ENCODE peak calls at places on chromosomes 5 and 9, in nine cellular contexts. J is RWPE1; T is endodermal cell; N is AG04449; B is brain microvascular endothelial cell; A is stimulated activated CD4-positive, alpha-beta T cell treated with anti-CD3 and anti-CD28 coated beads, TNF-alpha, amount 100 ng/mL, for 4 hours; U is glomerular endothelial cell; W is NCI-H526 treated with DMSO at 0.1 percent for 48 hours; I is effector memory CD8-positive, alpha-beta T cell. O is an unnamed sample.
A peak's percentile ranks its signal among the peaks of the same experiment; 100 is the strongest.

GRCh38 chr5:108264533-108264932 is 117.4 kb downstream of the FBXL17 start:
- DNase-seq in J (no peak), T (no peak), N (no peak), B (no peak), A (no peak), U (no peak), W (no peak), I (no peak), O (no peak)

GRCh38 chr9:14131353-14132088 is 182.4 kb downstream of the NFIB start:
- DNase-seq in J (no peak), T (no peak), N (no peak), B (no peak), A (no peak), U (no peak), W (no peak), I (no peak), O (no peak)

GRCh38 chr5:173973614-173973969 is 15.4 kb upstream of the C5orf47 start:
- DNase-seq in J (no peak), T (peak; percentile 80), N (no peak), B (no peak), A (no peak), U (no peak), W (no peak), I (no peak), O (no peak)

GRCh38 chr9:129803679-129804065 is 688 bp downstream of the TOR1B start:
- DNase-seq in J (no peak), T (no peak), N (no peak), B (no peak), A (no peak), U (no peak), W (no peak), I (no peak), O (no peak)

GRCh38 chr5:141359790-141360426 is at the start of gene PCDHGB2:
- DNase-seq in J (peak; percentile 41), T (peak; percentile 63), N (no peak), B (no peak), A (no peak), U (no peak), W (no peak), I (no peak), O (no peak)

GRCh38 chr9:2655411-2655901 is 33.9 kb downstream of the VLDLR start:
- DNase-seq in J (peak; percentile 45), T (no peak), N (peak; percentile 72), B (peak; percentile 93), A (no peak), U (peak; percentile 39), W (no peak), I (peak; percentile 15), O (peak; percentile 58)

GRCh38 chr9:68651280-68651893 is 53.7 kb upstream of the PIP5K1B start:
- DNase-seq in J (no peak), T (no peak), N (no peak), B (no peak), A (no peak), U (no peak), W (no peak), I (no peak), O (no peak)

GRCh38 chr9:112112941-112113399 is 62.1 kb downstream of the SUSD1 start:
- DNase-seq in J (peak; percentile 86), T (peak; percentile 83), N (no peak), B (peak; percentile 64), A (no peak), U (no peak), W (no peak), I (no peak), O (peak; percentile 86)

GRCh38 chr5:35920890-35921289 is 17.5 kb downstream of the CAPSL start:
- DNase-seq in J (no peak), T (peak; percentile 88), N (no peak), B (no peak), A (no peak), U (no peak), W (no peak), I (no peak), O (peak; percentile 74)

GRCh38 chr5:112902561-112902960 is 19.5 kb downstream of the REEP5 start:
- DNase-seq in J (no peak), T (peak; percentile 7), N (no peak), B (no peak), A (no peak), U (no peak), W (no peak), I (no peak), O (no peak)

GRCh38 chr9:116687762-116688160 is 656 bp downstream of the TRIM32 start:
- DNase-seq in J (no peak), T (peak; percentile 62), N (no peak), B (no peak), A (no peak), U (no peak), W (no peak), I (no peak), O (no peak)

GRCh38 chr5:66074891-66075290 is 69.2 kb upstream of the SREK1 start:
- DNase-seq in J (no peak), T (no peak), N (no peak), B (no peak), A (no peak), U (no peak), W (peak; percentile 28), I (no peak), O (peak; percentile 58)

GRCh38 chr5:5531371-5531770 is 108.9 kb downstream of the ICE1 start:
- DNase-seq in J (no peak), T (no peak), N (no peak), B (no peak), A (no peak), U (no peak), W (no peak), I (no peak), O (no peak)

GRCh38 chr9:90983394-90983793 is 181.8 kb downstream of the SYK start:
- DNase-seq in J (no peak), T (no peak), N (no peak), B (no peak), A (no peak), U (no peak), W (no peak), I (no peak), O (no peak)

GRCh38 chr9:107809859-107810492 is 320.4 kb upstream of the KLF4 start:
- DNase-seq in J (peak; percentile 87), T (no peak), N (no peak), B (no peak), A (no peak), U (no peak), W (no peak), I (no peak), O (no peak)

GRCh38 chr5:57937501-57937900 is 454.9 kb upstream of the ACTBL2 start:
- DNase-seq in J (no peak), T (no peak), N (no peak), B (no peak), A (no peak), U (no peak), W (no peak), I (no peak), O (no peak)

GRCh38 chr5:10691826-10692785 is 68.9 kb downstream of the DAP start:
- DNase-seq in J (no peak), T (no peak), N (peak; percentile 67), B (peak; percentile 71), A (no peak), U (no peak), W (no peak), I (no peak), O (peak; percentile 91)

GRCh38 chr9:72477862-72478564 is 43.4 kb upstream of the TMC1 start:
- DNase-seq in J (peak; percentile 92), T (peak; percentile 54), N (no peak), B (peak; percentile 68), A (no peak), U (no peak), W (no peak), I (no peak), O (peak; percentile 94)

GRCh38 chr5:25944786-25945185 is 1093.6 kb downstream of the CDH9 start:
- DNase-seq in J (no peak), T (no peak), N (no peak), B (no peak), A (no peak), U (no peak), W (no peak), I (no peak), O (no peak)

GRCh38 chr5:177349762-177350161 is 1.7 kb downstream of the LMAN2 start:
- DNase-seq in J (no peak), T (no peak), N (no peak), B (no peak), A (no peak), U (no peak), W (no peak), I (no peak), O (peak; percentile 39)

GRCh38 chr9:92734931-92735906 is 29.4 kb downstream of the BICD2 start:
- DNase-seq in J (no peak), T (peak; percentile 35), N (no peak), B (no peak), A (no peak), U (no peak), W (no peak), I (no peak), O (peak; percentile 68)

GRCh38 chr9:38281196-38281595 is 111.3 kb upstream of the ALDH1B1 start:
- DNase-seq in J (no peak), T (no peak), N (no peak), B (no peak), A (no peak), U (no peak), W (no peak), I (no peak), O (no peak)

GRCh38 chr5:133938932-133939331 is 29.5 kb downstream of the C5orf15 start:
- DNase-seq in J (no peak), T (no peak), N (no peak), B (no peak), A (no peak), U (no peak), W (no peak), I (no peak), O (no peak)

GRCh38 chr9:35956646-35957045 is 1.3 kb downstream of the OR2S2 start:
- DNase-seq in J (no peak), T (no peak), N (no peak), B (no peak), A (no peak), U (no peak), W (no peak), I (no peak), O (no peak)

GRCh38 chr5:124665035-124665434 is 81.4 kb downstream of the ZNF608 start:
- DNase-seq in J (no peak), T (no peak), N (no peak), B (no peak), A (no peak), U (no peak), W (no peak), I (no peak), O (no peak)

GRCh38 chr5:73822989-73823339 is 197.0 kb downstream of the ARHGEF28 start:
- DNase-seq in J (peak; percentile 57), T (no peak), N (no peak), B (no peak), A (no peak), U (no peak), W (no peak), I (no peak), O (no peak)

GRCh38 chr9:99176527-99177013 is 45.2 kb downstream of the ALG2 start:
- DNase-seq in J (no peak), T (no peak), N (no peak), B (no peak), A (no peak), U (no peak), W (no peak), I (no peak), O (peak; percentile 80)

GRCh38 chr9:121876212-121876611 is 216.9 kb downstream of the TTLL11 start:
- DNase-seq in J (no peak), T (peak; percentile 10), N (no peak), B (no peak), A (no peak), U (no peak), W (no peak), I (no peak), O (no peak)

GRCh38 chr5:94785111-94785510 is 166.6 kb downstream of the SLF1 start:
- DNase-seq in J (no peak), T (no peak), N (no peak), B (no peak), A (no peak), U (no peak), W (no peak), I (no peak), O (no peak)